ENCODE peak calls at places on chromosomes 2 and 18, in nine cellular contexts. V is AG10803; U is NCI-H1694; C is M059J; P is mucosa of descending colon; N is tibial nerve; X is small intestine; S is stimulated activated CD4-positive, alpha-beta T cell treated with anti-CD3 and anti-CD28 coated beads, Interleukin-12 subunit alpha, Interleukin-12 subunit beta, amount 100 ng/mL, for 4 hours; K is stimulated activated CD8-positive, alpha-beta memory T cell treated with anti-CD3 and anti-CD28 coated beads, Interleukin-12 subunit alpha, Interleukin-12 subunit beta, amount 100 ng/mL, for 4 hours. Z is an unnamed sample.

GRCh38 chr18:54205951-54206350 is 18.5 kb downstream of the MBD2 start:
- DNase-seq in U (no peak), S (no peak), V (peak), C (no peak), P (no peak), K (no peak), X (no peak), N (no peak), Z (no peak)

GRCh38 chr18:13446581-13447470 is 228.3 kb downstream of the LDLRAD4 start:
- DNase-seq in C (no peak), K (no peak), X (no peak), V (no peak), S (no peak), U (no peak), P (no peak), N (no peak), Z (no peak)

GRCh38 chr2:99747842-99748241 is 258.0 kb upstream of the REV1 start:
- DNase-seq in U (no peak), X (no peak), S (no peak), V (no peak), C (no peak), N (no peak), P (no peak), K (no peak), Z (no peak)

GRCh38 chr2:168904358-168904757 is 3.3 kb downstream of the G6PC2 start:
- DNase-seq in N (no peak), P (no peak), S (no peak), C (no peak), V (no peak), X (no peak), U (no peak), K (no peak), Z (no peak)

GRCh38 chr2:16126141-16126968 is 186.0 kb downstream of the MYCN start:
- DNase-seq in N (no peak), K (no peak), X (peak), U (no peak), V (no peak), C (no peak), S (no peak), P (no peak), Z (peak)

GRCh38 chr2:11065833-11066232 is 89.4 kb upstream of the SLC66A3 start:
- DNase-seq in X (no peak), S (no peak), C (peak), N (no peak), P (no peak), V (no peak), U (no peak), K (no peak), Z (peak)

GRCh38 chr2:71581015-71581414 is 127.7 kb downstream of the DYSF start:
- DNase-seq in V (peak), X (no peak), K (no peak), S (no peak), C (no peak), U (no peak), P (no peak), N (peak), Z (no peak)

GRCh38 chr2:232420073-232420454 is 13.4 kb downstream of the ALPG start:
- DNase-seq in U (no peak), K (no peak), N (no peak), V (no peak), C (no peak), P (no peak), X (no peak), S (no peak), Z (no peak)

GRCh38 chr2:223099561-223099960 is 47.6 kb downstream of the KCNE4 start:
- DNase-seq in X (no peak), C (no peak), U (no peak), N (no peak), S (no peak), V (no peak), K (no peak), P (no peak), Z (no peak)

GRCh38 chr2:128379021-128380005 is 60.6 kb upstream of the HS6ST1 start:
- DNase-seq in N (peak), P (peak), S (no peak), K (no peak), U (peak), C (no peak), V (peak), X (peak), Z (no peak)

GRCh38 chr18:27899893-27900292 is 277.0 kb downstream of the CDH2 start:
- DNase-seq in P (no peak), V (no peak), S (no peak), K (no peak), U (no peak), C (peak), X (no peak), N (no peak), Z (no peak)

GRCh38 chr2:181660181-181660580 is 3.3 kb upstream of the CERKL start:
- DNase-seq in K (no peak), S (no peak), X (peak), C (no peak), V (no peak), U (no peak), P (no peak), N (no peak), Z (no peak)